ENCODE peak calls at places on chromosomes 6 and 20, in seven cellular contexts. Z is tibial nerve, R is GM12878, I is stomach, M is suprapubic skin, J is ovary, H is HepG2. N is an unnamed sample.

GRCh38 chr6:32854376-32855178 is 585 bp downstream of the PSMB9 start:
- DNase-seq in J (no peak), H (no peak), Z (no peak), I (peak), M (no peak), R (no peak), N (peak)

GRCh38 chr6:112951829-112952228 is 604.7 kb downstream of the RFPL4B start:
- DNase-seq in J (no peak), Z (no peak), H (no peak), M (no peak), I (no peak), R (no peak), N (no peak)

GRCh38 chr6:129744201-129744879 is 34.4 kb upstream of the ARHGAP18 start:
- DNase-seq in M (no peak), Z (no peak), H (peak), I (no peak), J (peak), R (no peak), N (no peak)

GRCh38 chr6:131787955-131788712 is 19.7 kb upstream of the ENPP1 start:
- DNase-seq in J (no peak), R (no peak), M (no peak), Z (no peak), I (no peak), H (peak), N (no peak)

GRCh38 chr20:43658068-43658722 is 8.7 kb upstream of the MYBL2 start:
- DNase-seq in J (no peak), M (no peak), Z (no peak), R (no peak), H (peak), I (no peak), N (no peak)

GRCh38 chr6:111748247-111748647 is 125.0 kb downstream of the FYN start:
- DNase-seq in J (no peak), M (no peak), H (no peak), Z (no peak), R (no peak), I (no peak), N (no peak)

GRCh38 chr6:117711369-117711768 is 36.1 kb downstream of the NUS1 start:
- DNase-seq in I (no peak), M (no peak), R (no peak), Z (no peak), J (no peak), H (peak), N (no peak)

GRCh38 chr6:166540631-166541331 is 45.7 kb downstream of the RAMACL start:
- DNase-seq in Z (no peak), J (no peak), R (peak), M (no peak), I (peak), H (no peak), N (peak)

GRCh38 chr6:141152951-141153350 is 979.8 kb upstream of the GJE1 start:
- DNase-seq in J (no peak), I (no peak), Z (no peak), R (no peak), M (no peak), H (no peak), N (no peak)

GRCh38 chr6:123764717-123765116 is 38.9 kb upstream of the NKAIN2 start:
- DNase-seq in J (no peak), H (no peak), I (no peak), M (no peak), R (no peak), Z (no peak), N (no peak)

GRCh38 chr20:36344517-36345132 is 38.5 kb downstream of the DLGAP4 start:
- DNase-seq in R (no peak), M (no peak), Z (no peak), I (peak), H (peak), J (peak), N (peak)

GRCh38 chr20:50636601-50637539 is 54.5 kb downstream of the RIPOR3 start:
- DNase-seq in H (peak), J (no peak), Z (no peak), R (no peak), I (no peak), M (no peak), N (no peak)

GRCh38 chr6:162621246-162621645 is 106.3 kb downstream of the PRKN start:
- DNase-seq in J (no peak), I (no peak), H (peak), Z (no peak), M (no peak), R (no peak), N (no peak)

GRCh38 chr20:5864873-5865582 is 85.3 kb downstream of the TRMT6 start:
- DNase-seq in M (no peak), H (no peak), R (no peak), J (peak), I (no peak), Z (no peak), N (no peak)

GRCh38 chr6:4103929-4104328 is 25.0 kb upstream of the FAM217A start:
- DNase-seq in R (no peak), Z (no peak), M (no peak), J (no peak), I (peak), H (no peak), N (no peak)

GRCh38 chr20:46400828-46401477 is 5.5 kb downstream of the ELMO2 start:
- DNase-seq in R (no peak), H (no peak), J (no peak), Z (no peak), M (no peak), I (no peak), N (no peak)

GRCh38 chr6:152954443-152954842 is 28.4 kb downstream of the FBXO5 start:
- DNase-seq in I (no peak), R (no peak), M (no peak), H (no peak), Z (no peak), J (no peak), N (no peak)

GRCh38 chr20:20711413-20711812 is 1.0 kb downstream of the RALGAPA2 start:
- DNase-seq in J (no peak), Z (no peak), I (no peak), R (no peak), M (no peak), H (no peak), N (peak)

GRCh38 chr6:113556775-113557174 is 300.4 kb upstream of the MARCKS start:
- DNase-seq in I (no peak), Z (no peak), R (no peak), H (no peak), J (no peak), M (no peak), N (no peak)

GRCh38 chr6:7173843-7174503 is 66.2 kb downstream of the RREB1 start:
- DNase-seq in R (no peak), H (no peak), Z (no peak), J (no peak), I (no peak), M (no peak), N (no peak)

GRCh38 chr6:32973934-32974333 is 5.5 kb downstream of the BRD2 start:
- DNase-seq in Z (no peak), J (no peak), R (no peak), M (no peak), H (no peak), I (no peak), N (no peak)

GRCh38 chr6:94254689-94255088 is 835.3 kb upstream of the EPHA7 start:
- DNase-seq in Z (no peak), H (peak), R (no peak), I (no peak), M (no peak), J (no peak), N (no peak)

GRCh38 chr6:41460742-41461336 is 85.3 kb upstream of the FOXP4 start:
- DNase-seq in M (no peak), I (no peak), R (no peak), Z (no peak), H (no peak), J (no peak), N (no peak)

GRCh38 chr6:152368761-152369624 is 268.2 kb downstream of the SYNE1 start:
- DNase-seq in H (no peak), J (peak), I (peak), Z (no peak), M (peak), R (no peak), N (peak)

GRCh38 chr20:31603822-31604566 is 1.1 kb upstream of the ID1 start:
- DNase-seq in I (peak), Z (peak), M (peak), H (peak), R (peak), J (peak), N (peak)

GRCh38 chr6:14713008-14713452 is 532.8 kb upstream of the JARID2 start:
- DNase-seq in M (no peak), H (no peak), Z (no peak), R (no peak), J (peak), I (no peak), N (no peak)

GRCh38 chr6:27897580-27898206 is 14.5 kb downstream of the OR2B2 start:
- DNase-seq in Z (no peak), J (no peak), I (no peak), R (no peak), H (no peak), M (no peak), N (no peak)

DNA sequence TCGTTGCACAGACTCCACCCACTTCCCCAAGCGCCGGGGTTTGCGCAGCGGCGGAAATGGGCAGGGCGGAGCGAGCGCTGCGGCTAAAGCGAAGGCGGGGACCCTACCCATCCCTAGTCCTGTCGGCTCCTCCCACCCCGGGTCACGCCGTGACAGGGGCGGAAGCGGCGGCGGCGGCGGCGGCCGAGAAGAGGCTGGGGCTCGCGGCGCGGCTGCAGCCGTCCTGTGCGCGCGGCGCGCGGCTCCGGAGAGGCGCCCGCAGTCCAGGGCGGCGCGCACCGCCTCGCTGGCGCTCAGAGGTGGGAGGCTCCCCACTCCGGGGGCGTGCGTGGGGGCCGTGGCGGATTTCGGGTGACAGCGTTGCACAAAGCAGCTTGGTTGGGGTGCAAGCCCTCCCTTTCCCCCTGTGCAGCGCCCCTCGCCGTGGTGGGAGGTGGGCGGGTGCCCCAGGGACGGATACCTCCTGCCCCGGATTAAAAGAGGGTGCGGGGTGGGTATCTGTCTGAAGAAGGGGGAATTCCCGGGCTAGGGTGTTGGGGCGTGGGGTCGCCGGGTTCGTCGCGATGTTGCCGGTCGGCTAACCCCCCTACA is at the start of gene KDM1B:
- DNase-seq in M (peak), J (no peak), Z (peak), I (peak), H (peak), R (peak), N (peak)
- TF ChIP-seq EP300 in M (no peak), J (no peak), Z (no peak), I (no peak), H (no peak), R (no peak), N (no peak)

DNA sequence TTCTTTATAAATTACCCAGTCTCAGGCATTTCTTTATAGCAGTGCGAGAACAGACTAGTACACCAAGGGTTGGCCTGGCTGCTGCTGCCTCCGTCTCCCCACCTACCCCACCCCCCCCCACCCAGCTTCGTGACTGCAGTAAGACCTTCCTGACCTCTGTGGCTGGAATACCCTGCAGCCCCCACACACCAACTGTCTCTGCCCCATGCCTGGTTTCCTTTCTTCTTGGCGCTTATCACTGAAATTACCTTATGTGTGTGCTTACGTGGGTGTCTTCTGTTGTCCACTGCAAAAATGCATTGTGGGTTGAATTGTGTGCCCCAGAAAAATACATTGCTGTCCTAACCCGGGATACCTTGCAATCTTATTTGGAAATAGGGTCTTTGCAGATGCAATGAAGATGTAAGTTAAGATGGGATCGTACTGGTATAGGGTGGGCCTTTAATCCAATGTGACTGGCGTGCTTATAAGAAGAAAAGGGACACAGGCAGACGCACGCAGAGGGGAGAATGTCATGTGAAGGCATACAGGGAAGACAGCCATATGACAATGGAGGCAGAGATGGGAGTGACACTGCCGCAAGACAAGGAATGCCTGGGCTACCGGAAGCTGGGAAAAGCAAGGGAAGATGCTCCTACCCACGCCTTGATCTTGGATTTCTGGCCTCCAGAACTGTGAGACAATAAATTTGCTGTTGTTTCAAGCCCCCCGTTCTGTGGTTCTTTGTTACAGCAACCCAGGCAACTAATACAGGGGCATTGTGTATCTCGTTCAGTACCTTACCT is 15.4 kb downstream of the SYNJ2 start:
- DNase-seq in Z (no peak), R (no peak), H (no peak), J (no peak), I (no peak), M (no peak), N (no peak)
- TF ChIP-seq EP300 in Z (no peak), R (no peak), H (no peak), J (no peak), I (no peak), M (no peak), N (no peak)

DNA sequence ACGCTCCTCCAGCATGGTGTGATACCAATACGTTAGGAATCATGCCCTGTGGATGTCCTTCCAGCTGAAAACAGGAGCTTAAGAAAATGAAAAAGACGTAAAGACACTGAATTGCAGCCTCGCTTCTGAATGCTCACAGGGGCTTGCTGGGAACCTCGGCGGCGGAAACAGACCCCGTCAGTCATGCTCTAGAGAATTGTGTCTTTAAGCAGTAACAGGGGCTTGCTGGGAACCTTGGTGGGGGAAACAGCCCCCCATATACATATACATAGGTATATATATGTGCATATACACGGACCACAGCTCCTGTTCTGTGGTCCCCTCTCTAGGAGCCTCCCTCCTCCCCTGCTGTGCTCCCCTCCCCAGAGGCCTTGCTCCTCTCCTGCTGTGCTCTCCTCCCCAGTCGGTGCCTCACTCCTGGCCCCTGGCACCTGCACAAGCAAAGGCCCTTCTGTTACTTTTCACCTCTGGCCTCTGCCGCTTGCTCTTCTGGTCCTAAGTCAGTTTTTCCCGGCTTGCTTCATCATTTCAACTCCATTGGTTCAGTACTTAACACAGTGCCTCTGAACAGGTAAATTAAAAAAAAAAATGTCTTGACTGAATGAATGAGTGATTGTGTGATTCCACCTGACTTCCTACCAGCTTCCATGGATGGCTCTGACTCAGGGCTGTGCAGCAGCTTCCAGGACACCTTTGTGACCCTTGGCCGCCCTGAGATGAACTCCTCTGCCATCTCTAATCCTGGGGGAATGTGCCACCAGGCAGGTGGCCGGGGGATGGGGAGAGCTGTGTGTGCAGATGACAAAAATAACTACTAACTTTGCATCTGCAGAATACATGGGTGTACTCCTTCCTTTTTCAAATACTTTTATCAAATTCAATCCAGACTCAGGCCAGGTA is 246.1 kb downstream of the SMOC2 start:
- DNase-seq in J (no peak), M (no peak), H (no peak), Z (no peak), I (no peak), R (no peak), N (no peak)
- TF ChIP-seq EP300 in J (no peak), M (no peak), H (no peak), Z (no peak), I (no peak), R (no peak), N (no peak)

DNA sequence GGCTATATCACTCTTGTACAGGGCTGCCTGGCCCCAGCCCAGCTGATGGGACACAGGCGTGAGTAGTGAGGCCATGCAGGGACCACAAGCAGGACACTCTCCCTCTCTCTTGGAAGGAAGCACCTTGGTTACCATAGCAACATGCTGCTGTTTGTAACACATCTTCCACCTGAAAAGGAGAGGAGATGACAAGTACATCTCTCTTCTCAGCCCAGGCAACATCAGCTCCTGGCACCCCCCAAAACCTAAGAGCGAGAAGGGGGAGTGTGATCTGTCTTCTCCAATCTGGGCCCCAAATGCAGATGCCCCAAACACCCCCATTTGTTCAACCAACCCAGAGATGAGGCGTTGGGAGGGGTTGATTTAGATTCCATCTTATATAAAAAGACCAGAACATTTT is 49.9 kb downstream of the KCNB1 start:
- DNase-seq in R (no peak), J (no peak), H (no peak), M (no peak), I (no peak), Z (no peak), N (no peak)
- TF ChIP-seq EP300 in R (no peak), J (no peak), H (no peak), M (no peak), I (no peak), Z (no peak), N (no peak)

GRCh38 chr6:40379811-40380210 is 207.4 kb downstream of the LRFN2 start:
- DNase-seq in J (no peak), Z (no peak), R (no peak), M (no peak), H (no peak), I (no peak), N (no peak)

GRCh38 chr6:40376113-40376650 is 211.0 kb downstream of the LRFN2 start:
- DNase-seq in J (no peak), H (no peak), R (no peak), Z (no peak), M (no peak), I (no peak), N (no peak)

GRCh38 chr6:40378725-40379074 is 208.5 kb downstream of the LRFN2 start:
- DNase-seq in I (no peak), H (no peak), M (no peak), Z (no peak), R (no peak), J (no peak), N (no peak)

GRCh38 chr6:40377173-40377806 is 209.9 kb downstream of the LRFN2 start:
- DNase-seq in I (no peak), J (no peak), M (no peak), H (no peak), Z (no peak), R (no peak), N (no peak)

DNA sequence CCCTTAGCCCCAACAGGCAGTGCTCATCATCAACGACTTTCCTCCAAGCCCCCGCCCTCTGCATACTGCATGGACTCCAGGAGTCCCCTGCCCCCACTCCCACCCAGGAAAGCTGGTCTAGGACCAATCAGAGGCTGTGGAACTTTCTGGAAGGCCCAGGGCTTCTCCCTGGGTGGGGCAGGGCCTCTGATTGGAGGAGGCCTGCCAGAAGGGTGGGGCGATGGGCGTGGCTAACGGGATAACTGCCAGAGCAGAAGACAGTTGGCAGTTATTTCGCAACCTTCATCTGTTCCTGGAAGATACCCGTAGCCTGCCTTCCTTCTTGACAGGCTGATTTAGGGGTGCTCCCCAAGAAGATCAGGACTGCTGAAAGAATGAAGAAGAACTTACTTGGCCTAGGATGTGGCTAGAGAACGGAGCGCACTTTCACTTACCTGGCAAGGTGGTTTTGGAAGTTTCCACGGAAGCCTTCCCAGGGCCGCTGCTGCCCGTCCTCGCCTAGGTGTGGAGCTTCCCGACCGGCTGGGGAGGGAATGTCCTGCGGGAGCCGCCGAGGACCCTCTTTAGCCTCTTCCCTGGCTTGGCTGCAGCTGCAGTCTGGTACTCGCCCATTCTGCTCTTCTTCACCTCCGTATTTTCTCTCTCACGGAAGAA is 209.0 kb downstream of the LRFN2 start:
- DNase-seq in R (no peak), H (no peak), M (no peak), J (no peak), Z (no peak), I (no peak), N (no peak)
- TF ChIP-seq EP300 in R (no peak), H (no peak), M (no peak), J (no peak), Z (no peak), I (no peak), N (no peak)

GRCh38 chr20:63778857-63779256 is 39.3 kb downstream of the SLC2A4RG start:
- DNase-seq in Z (no peak), I (no peak), J (no peak), H (no peak), R (no peak), M (no peak), N (no peak)
- TF ChIP-seq EP300 in Z (no peak), I (no peak), J (no peak), H (no peak), R (no peak), M (no peak), N (no peak)

N was measured in transverse colon.